ENCODE peak calls at places on chromosomes 3 and 15, in eight cellular contexts. K is left cardiac atrium; C is mucosa of descending colon; E is GM23248; V is hepatocyte; N is stimulated activated CD4-positive, alpha-beta T cell treated with anti-CD3 and anti-CD28 coated beads, Interleukin-4, amount 100 ng/mL, for 48 hours; Q is EL; F is NCI-H1092. P is an unnamed sample.
A peak's percentile ranks its signal among the peaks of the same experiment; 100 is the strongest.

GRCh38 chr3:183044547-183045229 is 54.6 kb downstream of the MCCC1 start:
- DNase-seq in F (no peak), C (no peak), K (no peak), V (no peak), E (no peak), N (no peak), Q (no peak), P (no peak)

GRCh38 chr3:185750702-185751101 is 74.1 kb downstream of the IGF2BP2 start:
- DNase-seq in V (no peak), C (no peak), Q (no peak), E (no peak), K (no peak), N (no peak), F (no peak), P (no peak)

GRCh38 chr3:155745795-155746550 is 1.1 kb upstream of the PLCH1 start:
- DNase-seq in V (peak; percentile 35), K (peak; percentile 22), Q (no peak), N (no peak), F (peak; percentile 40), E (peak; percentile 65), C (no peak), P (peak; percentile 83)

GRCh38 chr15:58771621-58772235 is 626 bp downstream of the MINDY2 start:
- DNase-seq in E (peak; percentile 58), K (peak; percentile 66), F (no peak), V (peak; percentile 65), N (peak; percentile 17), C (peak; percentile 72), Q (peak; percentile 18), P (peak; percentile 52)

GRCh38 chr3:155325263-155325835 is 31.9 kb upstream of the STRIT1 start:
- DNase-seq in V (no peak), Q (no peak), F (no peak), E (no peak), C (no peak), N (no peak), K (no peak), P (no peak)

GRCh38 chr3:22980346-22980745 is 222.8 kb upstream of the UBE2E2 start:
- DNase-seq in V (no peak), C (no peak), E (no peak), Q (peak; percentile 59), N (no peak), K (no peak), F (no peak), P (no peak)

GRCh38 chr3:155701882-155702465 is 42.9 kb downstream of the PLCH1 start:
- DNase-seq in V (peak; percentile 84), K (no peak), Q (peak; percentile 49), F (peak; percentile 52), C (no peak), E (peak; percentile 76), N (no peak), P (no peak)

GRCh38 chr15:93219859-93220258 is 130.8 kb upstream of the RGMA start:
- DNase-seq in C (no peak), E (no peak), N (no peak), F (no peak), V (no peak), Q (no peak), K (no peak), P (no peak)

GRCh38 chr15:30872341-30872748 is 31.4 kb upstream of the FAN1 start:
- DNase-seq in N (no peak), C (no peak), F (no peak), V (no peak), K (no peak), E (peak; percentile 16), Q (no peak), P (no peak)

GRCh38 chr15:70196314-70197291 is 98.9 kb upstream of the TLE3 start:
- DNase-seq in K (peak; percentile 50), V (peak; percentile 88), E (peak; percentile 92), Q (peak; percentile 44), N (peak; percentile 36), C (no peak), F (peak; percentile 25), P (peak; percentile 97)

GRCh38 chr3:159914421-159914820 is 74.2 kb upstream of the IL12A start:
- DNase-seq in V (no peak), C (no peak), F (no peak), Q (peak; percentile 52), N (no peak), E (peak; percentile 23), K (no peak), P (no peak)

GRCh38 chr3:195162033-195162669 is 108.8 kb downstream of the XXYLT1 start:
- DNase-seq in F (no peak), E (no peak), N (no peak), V (no peak), K (peak; percentile 63), Q (no peak), C (no peak), P (peak; percentile 46)

GRCh38 chr15:65303687-65304392 is 637 bp upstream of the RNU5B-1 start:
- DNase-seq in Q (peak; percentile 64), N (peak; percentile 69), F (no peak), K (peak; percentile 47), C (peak; percentile 72), E (peak; percentile 72), V (peak; percentile 71), P (peak; percentile 75)

GRCh38 chr3:190721330-190721729 is 141.2 kb downstream of the GMNC start:
- DNase-seq in C (no peak), N (no peak), V (no peak), Q (no peak), E (no peak), K (no peak), F (no peak), P (peak; percentile 61)

GRCh38 chr15:83449928-83450501 is 2.9 kb downstream of the SH3GL3 start:
- DNase-seq in V (no peak), Q (no peak), N (no peak), C (no peak), K (no peak), E (peak; percentile 73), F (no peak), P (no peak)

GRCh38 chr3:177569823-177570657 is 372.8 kb upstream of the TBL1XR1 start:
- DNase-seq in E (peak; percentile 76), Q (peak; percentile 44), K (no peak), N (no peak), V (no peak), C (no peak), F (no peak), P (no peak)

GRCh38 chr3:30308131-30308530 is 298.3 kb upstream of the TGFBR2 start:
- DNase-seq in V (no peak), C (no peak), Q (peak; percentile 36), K (no peak), F (no peak), N (no peak), E (peak; percentile 79), P (no peak)

GRCh38 chr3:69072928-69073327 is 7.2 kb downstream of the UBA3 start:
- DNase-seq in E (no peak), K (no peak), V (no peak), Q (no peak), N (no peak), C (no peak), F (no peak), P (no peak)

GRCh38 chr15:95559875-95560394 is 770.6 kb upstream of the NR2F2 start:
- DNase-seq in V (peak; percentile 79), N (no peak), C (no peak), F (no peak), Q (peak; percentile 94), E (peak; percentile 94), K (peak; percentile 26), P (peak; percentile 3)

GRCh38 chr3:156761713-156762575 is 64.2 kb upstream of the LEKR1 start:
- DNase-seq in Q (no peak), V (no peak), F (no peak), N (no peak), K (no peak), E (peak; percentile 35), C (no peak), P (no peak)

GRCh38 chr3:167318996-167319615 is 61.0 kb downstream of the ZBBX start:
- DNase-seq in K (no peak), V (no peak), C (no peak), F (no peak), Q (no peak), N (no peak), E (no peak), P (no peak)

GRCh38 chr3:53009826-53010539 is 35.9 kb downstream of the SFMBT1 start:
- DNase-seq in N (no peak), C (no peak), E (no peak), Q (no peak), K (no peak), V (no peak), F (no peak), P (no peak)

GRCh38 chr3:128366136-128366535 is 100.6 kb downstream of the DNAJB8 start:
- DNase-seq in E (peak; percentile 20), F (no peak), Q (no peak), C (no peak), K (peak; percentile 56), V (no peak), N (no peak), P (no peak)

GRCh38 chr3:2578560-2578959 is 479.9 kb downstream of the CNTN4 start:
- DNase-seq in K (no peak), N (no peak), C (no peak), E (no peak), F (no peak), Q (no peak), V (peak; percentile 30), P (no peak)

GRCh38 chr15:60580068-60580467 is 101.1 kb upstream of the ICE2 start:
- DNase-seq in F (no peak), K (no peak), V (no peak), E (no peak), Q (no peak), C (no peak), N (no peak), P (no peak)

GRCh38 chr15:67545864-67546263 is 3.4 kb downstream of the MAP2K5 start:
- DNase-seq in K (no peak), N (no peak), Q (no peak), C (no peak), E (no peak), F (no peak), V (no peak), P (no peak)

GRCh38 chr3:31448035-31448881 is 84.5 kb upstream of the STT3B start:
- DNase-seq in K (no peak), F (no peak), Q (peak; percentile 10), C (peak; percentile 55), V (peak; percentile 26), E (peak; percentile 13), N (peak; percentile 12), P (peak; percentile 6)

GRCh38 chr15:49215768-49216739 is 46.0 kb downstream of the GALK2 start:
- DNase-seq in E (no peak), F (peak; percentile 14), K (peak; percentile 37), C (no peak), Q (no peak), V (no peak), N (no peak), P (peak; percentile 97)

GRCh38 chr3:194218646-194219453 is 82.9 kb downstream of the HES1 start:
- DNase-seq in N (no peak), V (no peak), K (no peak), Q (no peak), E (no peak), C (no peak), F (no peak), P (peak; percentile 64)

GRCh38 chr3:19822805-19823204 is 111.2 kb downstream of the EFHB start:
- DNase-seq in E (no peak), F (no peak), K (no peak), V (no peak), C (no peak), N (no peak), Q (no peak), P (no peak)

GRCh38 chr3:111621535-111621934 is 26.4 kb upstream of the ZBED2 start:
- DNase-seq in N (no peak), K (no peak), E (no peak), C (no peak), Q (no peak), F (no peak), V (no peak), P (peak; percentile 6)

GRCh38 chr3:187186801-187187421 is 10.4 kb upstream of the RTP1 start:
- DNase-seq in F (no peak), C (no peak), Q (peak; percentile 85), N (no peak), E (peak; percentile 88), K (peak; percentile 59), V (peak; percentile 57), P (peak; percentile 78)

GRCh38 chr15:62777657-62778056 is 264.9 kb upstream of the TPM1 start:
- DNase-seq in K (no peak), V (no peak), C (no peak), Q (peak; percentile 67), F (no peak), E (peak; percentile 64), N (no peak), P (no peak)

GRCh38 chr3:187736418-187736871 is 8.8 kb downstream of the BCL6 start:
- DNase-seq in N (no peak), Q (peak; percentile 60), V (no peak), C (no peak), E (peak; percentile 82), K (peak; percentile 37), F (no peak), P (no peak)

P was measured in thyroid gland.